ENCODE peak calls at places on chromosomes 4 and X, in five cellular contexts. One of them, this sample, is unnamed.

GRCh38 chr4:45063166-45063565 is 336.8 kb upstream of the GNPDA2 start:
- DNase-seq in astrocyte: no peak
- DNase-seq in mammary epithelial cell: no peak
- DNase-seq in GM12865: no peak
- DNase-seq in MCF 10A: no peak
- DNase-seq in this sample: no peak

GRCh38 chr4:113411496-113411938 is 350.0 kb downstream of the CAMK2D start:
- DNase-seq in astrocyte: peak
- DNase-seq in mammary epithelial cell: peak
- DNase-seq in GM12865: no peak
- DNase-seq in MCF 10A: peak
- DNase-seq in this sample: no peak

GRCh38 chrX:129961180-129962083 is 21.0 kb upstream of the BCORL1 start:
- DNase-seq in astrocyte: no peak
- DNase-seq in mammary epithelial cell: peak
- DNase-seq in GM12865: peak
- DNase-seq in MCF 10A: peak
- DNase-seq in this sample: peak

GRCh38 chr4:22881416-22881815 is 188.7 kb downstream of the GBA3 start:
- DNase-seq in astrocyte: no peak
- DNase-seq in mammary epithelial cell: no peak
- DNase-seq in GM12865: no peak
- DNase-seq in MCF 10A: no peak
- DNase-seq in this sample: no peak

GRCh38 chr4:11505225-11505971 is 76.7 kb upstream of the HS3ST1 start:
- DNase-seq in astrocyte: peak
- DNase-seq in mammary epithelial cell: peak
- DNase-seq in GM12865: no peak
- DNase-seq in MCF 10A: peak
- DNase-seq in this sample: no peak

GRCh38 chrX:93259029-93259428 is 414.3 kb downstream of the NAP1L3 start:
- DNase-seq in astrocyte: no peak
- DNase-seq in mammary epithelial cell: no peak
- DNase-seq in GM12865: no peak
- DNase-seq in MCF 10A: no peak
- DNase-seq in this sample: no peak

GRCh38 chr4:99946346-99947189 is at the start of gene DNAJB14:
- DNase-seq in astrocyte: peak
- DNase-seq in mammary epithelial cell: peak
- DNase-seq in GM12865: peak
- DNase-seq in MCF 10A: peak
- DNase-seq in this sample: peak

GRCh38 chrX:150364347-150365050 is 1.4 kb downstream of the MAMLD1 start:
- DNase-seq in astrocyte: no peak
- DNase-seq in mammary epithelial cell: peak
- DNase-seq in GM12865: no peak
- DNase-seq in MCF 10A: peak
- DNase-seq in this sample: peak

GRCh38 chr4:183797445-183798248 is 107.5 kb upstream of the STOX2 start:
- DNase-seq in astrocyte: peak
- DNase-seq in mammary epithelial cell: peak
- DNase-seq in GM12865: no peak
- DNase-seq in MCF 10A: peak
- DNase-seq in this sample: peak

GRCh38 chr4:123786955-123787354 is 390.4 kb downstream of the SPRY1 start:
- DNase-seq in astrocyte: peak
- DNase-seq in mammary epithelial cell: no peak
- DNase-seq in GM12865: peak
- DNase-seq in MCF 10A: peak
- DNase-seq in this sample: no peak

GRCh38 chrX:44352739-44353138 is 9.3 kb upstream of the EFHC2 start:
- DNase-seq in astrocyte: no peak
- DNase-seq in mammary epithelial cell: peak
- DNase-seq in GM12865: no peak
- DNase-seq in MCF 10A: peak
- DNase-seq in this sample: no peak

GRCh38 chrX:110389570-110389969 is 30.9 kb downstream of the RTL9 start:
- DNase-seq in astrocyte: no peak
- DNase-seq in mammary epithelial cell: no peak
- DNase-seq in GM12865: no peak
- DNase-seq in MCF 10A: no peak
- DNase-seq in this sample: no peak
- TF ChIP-seq CTCF in astrocyte: no peak
- TF ChIP-seq CTCF in mammary epithelial cell: no peak
- TF ChIP-seq CTCF in GM12865: no peak
- TF ChIP-seq CTCF in MCF 10A: no peak
- TF ChIP-seq CTCF in this sample: no peak

GRCh38 chrX:96183843-96184242 is 500.8 kb upstream of the DIAPH2 start:
- DNase-seq in astrocyte: no peak
- DNase-seq in mammary epithelial cell: no peak
- DNase-seq in GM12865: no peak
- DNase-seq in MCF 10A: peak
- DNase-seq in this sample: no peak
- TF ChIP-seq CTCF in astrocyte: no peak
- TF ChIP-seq CTCF in mammary epithelial cell: peak
- TF ChIP-seq CTCF in GM12865: no peak
- TF ChIP-seq CTCF in MCF 10A: peak
- TF ChIP-seq CTCF in this sample: peak

GRCh38 chr4:89217594-89217993 is 90.0 kb downstream of the GPRIN3 start:
- DNase-seq in astrocyte: no peak
- DNase-seq in mammary epithelial cell: peak
- DNase-seq in GM12865: no peak
- DNase-seq in MCF 10A: no peak
- DNase-seq in this sample: no peak
- TF ChIP-seq CTCF in astrocyte: no peak
- TF ChIP-seq CTCF in mammary epithelial cell: no peak
- TF ChIP-seq CTCF in GM12865: no peak
- TF ChIP-seq CTCF in MCF 10A: no peak
- TF ChIP-seq CTCF in this sample: no peak

DNA sequence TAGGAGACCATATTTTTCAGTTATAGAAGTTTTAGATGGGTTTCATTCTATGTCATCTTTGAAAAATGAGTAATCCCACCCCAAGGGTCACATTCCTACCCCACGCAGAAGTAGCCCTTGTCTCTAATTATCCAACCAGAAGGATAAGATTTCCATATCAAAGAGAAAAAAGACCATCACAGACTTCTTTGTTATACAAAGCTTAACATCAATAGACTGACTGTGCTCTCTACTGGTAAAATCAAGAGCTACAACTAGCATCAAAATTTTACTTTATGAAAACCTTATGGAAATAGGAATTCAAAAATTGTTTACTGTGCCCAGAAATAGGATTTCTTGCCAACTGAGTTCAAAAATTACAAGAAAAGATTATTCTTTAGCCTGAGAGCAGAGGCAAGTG is 24.9 kb downstream of the TNMD start:
- DNase-seq in astrocyte: no peak
- DNase-seq in mammary epithelial cell: no peak
- DNase-seq in GM12865: no peak
- DNase-seq in MCF 10A: no peak
- DNase-seq in this sample: no peak
- TF ChIP-seq CTCF in astrocyte: peak
- TF ChIP-seq CTCF in mammary epithelial cell: no peak
- TF ChIP-seq CTCF in GM12865: no peak
- TF ChIP-seq CTCF in MCF 10A: peak
- TF ChIP-seq CTCF in this sample: no peak

DNA sequence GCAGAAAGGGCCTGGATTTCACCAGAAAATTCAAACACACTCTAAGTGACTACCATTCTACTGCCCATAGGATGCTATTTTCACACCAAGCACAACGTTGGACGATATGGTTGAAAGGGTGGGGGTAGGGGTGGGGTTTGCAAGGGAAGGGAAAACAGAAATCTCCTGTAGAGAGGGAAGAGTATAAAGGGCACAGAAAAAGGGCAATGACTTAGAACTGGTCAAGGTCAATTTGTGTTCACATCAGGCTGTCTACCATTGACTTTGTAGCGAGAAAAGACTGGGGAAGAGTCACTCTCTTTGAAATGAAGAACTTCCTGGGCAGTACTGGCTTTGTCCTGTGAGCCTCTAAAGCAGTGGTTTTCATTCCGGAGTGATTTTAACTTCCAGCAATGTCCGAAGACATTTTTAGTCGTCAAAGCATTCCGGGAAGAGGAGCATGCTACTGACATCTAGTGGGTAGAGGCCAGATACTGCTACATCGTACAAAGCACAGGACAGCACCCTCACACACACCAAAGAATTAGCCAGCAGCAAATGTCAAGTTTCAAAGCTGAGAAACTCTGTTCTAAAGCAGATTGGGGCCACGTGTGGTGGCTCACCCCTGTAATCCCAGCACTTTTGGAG is 48.4 kb upstream of the SLC7A3 start:
- DNase-seq in astrocyte: peak
- DNase-seq in mammary epithelial cell: peak
- DNase-seq in GM12865: peak
- DNase-seq in MCF 10A: peak
- DNase-seq in this sample: no peak
- TF ChIP-seq CTCF in astrocyte: peak
- TF ChIP-seq CTCF in mammary epithelial cell: peak
- TF ChIP-seq CTCF in GM12865: peak
- TF ChIP-seq CTCF in MCF 10A: peak
- TF ChIP-seq CTCF in this sample: peak

GRCh38 chr4:129046055-129046959 is 47.0 kb downstream of the SCLT1 start:
- DNase-seq in astrocyte: no peak
- DNase-seq in mammary epithelial cell: no peak
- DNase-seq in GM12865: no peak
- DNase-seq in MCF 10A: no peak
- DNase-seq in this sample: no peak

GRCh38 chr4:129043523-129043922 is 49.8 kb downstream of the SCLT1 start:
- DNase-seq in astrocyte: peak
- DNase-seq in mammary epithelial cell: no peak
- DNase-seq in GM12865: no peak
- DNase-seq in MCF 10A: peak
- DNase-seq in this sample: no peak
- TF ChIP-seq CTCF in astrocyte: peak
- TF ChIP-seq CTCF in mammary epithelial cell: no peak
- TF ChIP-seq CTCF in GM12865: no peak
- TF ChIP-seq CTCF in MCF 10A: peak
- TF ChIP-seq CTCF in this sample: no peak

GRCh38 chr4:186553717-186554116 is 1.6 kb downstream of the MTNR1A start:
- DNase-seq in astrocyte: no peak
- DNase-seq in mammary epithelial cell: no peak
- DNase-seq in GM12865: no peak
- DNase-seq in MCF 10A: no peak
- DNase-seq in this sample: no peak
- TF ChIP-seq CTCF in astrocyte: no peak
- TF ChIP-seq CTCF in mammary epithelial cell: no peak
- TF ChIP-seq CTCF in GM12865: no peak
- TF ChIP-seq CTCF in MCF 10A: no peak
- TF ChIP-seq CTCF in this sample: no peak

GRCh38 chr4:8393593-8394038 is 46.9 kb downstream of the ACOX3 start:
- DNase-seq in astrocyte: peak
- DNase-seq in mammary epithelial cell: peak
- DNase-seq in GM12865: peak
- DNase-seq in MCF 10A: peak
- DNase-seq in this sample: no peak
- TF ChIP-seq CTCF in astrocyte: peak
- TF ChIP-seq CTCF in mammary epithelial cell: no peak
- TF ChIP-seq CTCF in GM12865: no peak
- TF ChIP-seq CTCF in MCF 10A: no peak
- TF ChIP-seq CTCF in this sample: no peak

DNA sequence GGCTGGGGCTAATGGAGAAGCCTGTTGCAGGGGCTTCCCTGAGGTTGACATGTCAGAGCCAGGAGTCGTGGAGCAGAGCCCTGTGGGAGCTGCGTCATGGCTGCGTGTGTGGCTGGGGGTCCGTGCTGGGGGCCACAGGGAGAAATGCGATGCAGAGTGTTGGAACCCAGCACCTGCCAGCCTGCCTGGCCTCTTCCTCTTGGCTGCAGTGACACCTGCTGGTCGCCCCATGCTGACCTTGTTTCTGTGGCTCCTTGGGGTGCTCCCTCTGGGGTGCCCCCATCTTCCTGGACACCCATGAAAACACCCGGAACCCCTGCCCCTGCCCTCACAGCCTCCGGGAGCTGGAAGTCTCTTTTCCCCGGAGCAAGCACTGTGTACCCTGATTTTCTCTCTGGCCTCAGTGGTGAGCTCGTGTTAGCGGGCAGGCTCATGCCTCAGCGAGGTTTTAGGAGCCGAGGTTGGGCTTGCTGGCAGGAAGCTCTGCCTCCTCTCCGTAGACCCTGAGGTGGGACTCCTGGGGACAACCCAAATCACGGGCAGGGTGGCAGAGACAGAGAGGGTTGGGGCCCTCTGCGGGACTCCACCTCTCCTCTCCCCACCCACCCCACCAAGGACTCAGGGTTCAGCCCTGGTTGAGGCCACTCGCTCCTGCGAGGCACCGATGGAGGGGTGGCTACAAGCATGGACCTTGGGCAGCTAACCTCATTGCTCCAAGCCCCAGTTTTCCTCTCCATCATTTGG is 103.8 kb downstream of the SORCS2 start:
- DNase-seq in astrocyte: no peak
- DNase-seq in mammary epithelial cell: peak
- DNase-seq in GM12865: peak
- DNase-seq in MCF 10A: peak
- DNase-seq in this sample: no peak
- TF ChIP-seq CTCF in astrocyte: peak
- TF ChIP-seq CTCF in mammary epithelial cell: peak
- TF ChIP-seq CTCF in GM12865: peak
- TF ChIP-seq CTCF in MCF 10A: peak
- TF ChIP-seq CTCF in this sample: peak

GRCh38 chr4:7334521-7335275 is 100.0 kb downstream of the PSAPL1 start:
- DNase-seq in astrocyte: no peak
- DNase-seq in mammary epithelial cell: peak
- DNase-seq in GM12865: no peak
- DNase-seq in MCF 10A: no peak
- DNase-seq in this sample: no peak

GRCh38 chr4:7335363-7336066 is 99.2 kb downstream of the PSAPL1 start:
- DNase-seq in astrocyte: no peak
- DNase-seq in mammary epithelial cell: peak
- DNase-seq in GM12865: peak
- DNase-seq in MCF 10A: peak
- DNase-seq in this sample: peak

GRCh38 chr4:7332216-7333023 is 102.3 kb downstream of the PSAPL1 start:
- DNase-seq in astrocyte: peak
- DNase-seq in mammary epithelial cell: peak
- DNase-seq in GM12865: no peak
- DNase-seq in MCF 10A: peak
- DNase-seq in this sample: no peak

GRCh38 chr4:7333024-7333780 is 101.5 kb downstream of the PSAPL1 start:
- DNase-seq in astrocyte: no peak
- DNase-seq in mammary epithelial cell: no peak
- DNase-seq in GM12865: no peak
- DNase-seq in MCF 10A: no peak
- DNase-seq in this sample: no peak

DNA sequence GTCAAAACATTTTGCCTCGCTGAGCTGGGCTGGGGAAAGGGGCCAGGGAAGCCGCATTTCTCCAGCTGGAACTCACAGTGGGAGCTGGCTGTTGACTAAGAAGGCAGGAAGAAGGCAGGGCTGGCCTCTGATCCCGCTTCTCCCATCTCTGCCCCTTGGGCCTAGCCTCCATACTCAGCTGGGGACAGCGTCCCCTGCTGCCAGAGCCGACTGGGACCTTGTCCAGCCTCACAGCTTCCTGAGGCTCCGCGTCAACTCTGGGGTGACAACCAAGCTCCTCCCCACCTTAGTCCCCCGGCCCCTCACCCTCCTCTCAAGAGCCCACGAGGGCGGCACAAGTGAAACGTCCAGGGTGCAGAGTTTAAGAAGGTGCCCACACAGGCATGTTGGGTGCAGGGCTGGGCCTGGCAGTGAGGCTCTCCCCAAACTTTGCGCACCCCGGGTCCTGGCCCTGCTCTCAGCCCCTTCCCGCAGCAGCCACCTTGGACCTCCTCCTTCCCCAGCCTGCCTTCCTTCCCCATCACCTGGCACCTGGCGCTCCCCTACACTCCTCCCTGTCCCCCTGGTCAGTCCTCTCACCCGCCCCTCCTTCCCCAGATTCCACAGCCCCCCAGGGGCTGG is 100.8 kb downstream of the PSAPL1 start:
- DNase-seq in astrocyte: no peak
- DNase-seq in mammary epithelial cell: no peak
- DNase-seq in GM12865: no peak
- DNase-seq in MCF 10A: no peak
- DNase-seq in this sample: no peak
- TF ChIP-seq CTCF in astrocyte: no peak
- TF ChIP-seq CTCF in mammary epithelial cell: no peak
- TF ChIP-seq CTCF in GM12865: no peak
- TF ChIP-seq CTCF in MCF 10A: no peak
- TF ChIP-seq CTCF in this sample: no peak

This sample was measured in nephron progenitor cell.